ENCODE peak calls at places on chromosomes 4 and X, in five cellular contexts. Z is colonic mucosa, A is Calu3, L is RWPE2, M is natural killer cell. B is an unnamed sample.

GRCh38 chr4:149499726-149500125 is 315.9 kb downstream of the IQCM start:
- DNase-seq in Z (no peak), A (no peak), L (no peak), M (no peak), B (no peak)

GRCh38 chrX:77658886-77659285 is 127.1 kb downstream of the ATRX start:
- DNase-seq in Z (no peak), A (no peak), L (no peak), M (no peak), B (no peak)

GRCh38 chr4:532588-533317 is 33.7 kb downstream of the PIGG start:
- DNase-seq in Z (no peak), A (no peak), L (no peak), M (no peak), B (no peak)

GRCh38 chr4:53914313-53915016 is 149.9 kb downstream of the CHIC2 start:
- DNase-seq in Z (no peak), A (peak), L (peak), M (no peak), B (peak)

GRCh38 chrX:132044953-132045352 is 21.9 kb downstream of the STK26 start:
- DNase-seq in Z (no peak), A (no peak), L (no peak), M (no peak), B (no peak)

GRCh38 chr4:114997596-114997995 is 115.8 kb downstream of the NDST4 start:
- DNase-seq in Z (no peak), A (no peak), L (no peak), M (no peak), B (no peak)

GRCh38 chr4:139167774-139168444 is 9.1 kb downstream of the ELF2 start:
- DNase-seq in Z (no peak), A (peak), L (no peak), M (no peak), B (no peak)

GRCh38 chr4:24118031-24118430 is 228.2 kb upstream of the PPARGC1A start:
- DNase-seq in Z (no peak), A (no peak), L (no peak), M (no peak), B (no peak)

GRCh38 chr4:34200535-34200934 is 2043.8 kb downstream of the ARAP2 start:
- DNase-seq in Z (no peak), A (no peak), L (no peak), M (no peak), B (no peak)

GRCh38 chrX:104565791-104566687 is at the start of gene IL1RAPL2:
- DNase-seq in Z (peak), A (peak), L (no peak), M (no peak), B (no peak)
- TF ChIP-seq CTCF in Z (peak), A (peak), L (peak), M (no peak), B (no peak)

GRCh38 chr4:14783011-14783877 is 219.0 kb upstream of the CPEB2 start:
- DNase-seq in Z (no peak), A (no peak), L (peak), M (no peak), B (no peak)

GRCh38 chr4:14787221-14787620 is 215.1 kb upstream of the CPEB2 start:
- DNase-seq in Z (no peak), A (no peak), L (no peak), M (no peak), B (no peak)

GRCh38 chr4:14790487-14790886 is 211.8 kb upstream of the CPEB2 start:
- DNase-seq in Z (no peak), A (no peak), L (no peak), M (no peak), B (no peak)

GRCh38 chr4:14792702-14793227 is 209.5 kb upstream of the CPEB2 start:
- DNase-seq in Z (no peak), A (no peak), L (no peak), M (no peak), B (no peak)

GRCh38 chr4:14787894-14788293 is 214.4 kb upstream of the CPEB2 start:
- DNase-seq in Z (no peak), A (peak), L (no peak), M (no peak), B (no peak)
- TF ChIP-seq CTCF in Z (peak), A (peak), L (peak), M (no peak), B (peak)

GRCh38 chrX:54044126-54044876 is at the start of gene PHF8:
- DNase-seq in Z (peak), A (peak), L (peak), M (peak), B (peak)

GRCh38 chrX:54043084-54043483 is 1.2 kb downstream of the PHF8 start:
- DNase-seq in Z (no peak), A (no peak), L (no peak), M (no peak), B (no peak)

GRCh38 chrX:54044877-54045328 is 630 bp upstream of the PHF8 start:
- DNase-seq in Z (no peak), A (no peak), L (no peak), M (no peak), B (no peak)

GRCh38 chrX:54043696-54044125 is 562 bp downstream of the PHF8 start:
- DNase-seq in Z (peak), A (peak), L (no peak), M (no peak), B (peak)

GRCh38 chrX:54042609-54043010 is 1.7 kb downstream of the PHF8 start:
- DNase-seq in Z (peak), A (peak), L (no peak), M (peak), B (no peak)
- TF ChIP-seq CTCF in Z (no peak), A (no peak), L (peak), M (no peak), B (peak)

DNA sequence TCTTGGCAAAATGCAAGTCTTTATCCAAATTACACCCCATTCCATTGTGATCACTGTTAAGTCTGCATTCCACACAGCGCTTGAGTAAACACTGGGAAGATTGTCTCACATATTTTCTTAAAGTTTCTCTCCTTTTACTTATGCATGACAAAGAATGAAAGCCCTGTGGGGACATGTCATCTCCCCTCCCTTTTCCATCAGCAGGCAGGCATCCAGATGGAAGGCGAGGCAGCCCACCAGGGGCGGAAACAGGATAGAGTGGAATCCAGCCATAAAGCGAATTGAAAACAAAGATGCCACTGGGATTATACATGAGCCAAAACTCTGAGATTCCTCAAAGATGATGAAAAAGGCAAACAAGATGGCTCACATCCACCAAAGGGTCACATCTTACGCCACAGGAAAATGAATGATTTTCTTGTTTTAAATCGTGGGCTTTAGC is 78.2 kb downstream of the AFAP1 start:
- DNase-seq in Z (no peak), A (no peak), L (no peak), M (no peak), B (no peak)
- TF ChIP-seq CTCF in Z (no peak), A (no peak), L (no peak), M (no peak), B (no peak)

DNA sequence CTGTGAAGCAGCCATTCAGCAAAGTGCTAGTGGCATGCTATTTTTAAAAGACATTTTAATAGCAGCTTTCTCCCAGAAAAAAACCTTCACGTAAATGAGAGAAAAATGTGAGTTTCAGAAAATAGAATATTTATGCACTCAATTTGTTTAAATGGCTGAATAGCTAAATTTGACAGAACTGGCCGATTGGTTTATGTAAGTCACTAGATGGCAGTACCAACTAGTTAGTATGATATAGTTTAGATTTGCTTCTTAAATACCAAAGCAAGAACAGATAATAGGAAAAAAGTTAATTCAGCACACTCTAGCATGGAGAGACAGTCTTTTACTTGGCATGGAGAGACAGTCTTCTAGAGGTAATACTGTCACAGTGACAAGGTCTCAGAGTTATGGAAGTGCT is 250.1 kb downstream of the SNCA start:
- DNase-seq in Z (no peak), A (no peak), L (no peak), M (no peak), B (no peak)
- TF ChIP-seq CTCF in Z (no peak), A (no peak), L (peak), M (no peak), B (no peak)

DNA sequence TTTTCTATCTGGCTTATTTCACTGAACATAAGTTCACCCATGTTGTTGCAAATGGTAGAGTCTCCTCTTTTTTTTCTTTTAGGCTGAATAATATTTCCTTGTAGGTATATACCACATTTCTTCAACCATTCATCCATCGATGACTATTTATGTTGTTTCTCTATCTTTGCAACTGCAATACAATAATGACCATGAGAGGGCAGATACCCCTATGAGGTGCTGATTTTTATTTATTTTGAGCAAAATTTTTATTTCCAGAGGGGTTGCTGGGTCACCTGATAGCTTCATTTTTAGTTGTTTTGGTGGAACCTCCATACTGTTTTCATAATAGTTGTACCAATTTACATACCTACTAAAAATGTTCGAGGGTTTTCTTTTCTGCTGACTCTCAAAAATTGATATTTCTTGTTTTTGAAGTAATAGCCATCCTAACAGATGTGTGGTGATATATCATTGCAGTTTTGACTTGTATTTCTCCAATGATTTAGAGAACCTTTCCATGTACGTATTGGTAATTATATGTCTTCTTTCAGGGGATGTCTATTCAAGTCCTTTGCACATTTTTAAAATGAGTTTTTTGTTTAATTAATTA is 1697.0 kb downstream of the PCDH7 start:
- DNase-seq in Z (no peak), A (no peak), L (no peak), M (no peak), B (no peak)
- TF ChIP-seq CTCF in Z (no peak), A (no peak), L (peak), M (no peak), B (no peak)

DNA sequence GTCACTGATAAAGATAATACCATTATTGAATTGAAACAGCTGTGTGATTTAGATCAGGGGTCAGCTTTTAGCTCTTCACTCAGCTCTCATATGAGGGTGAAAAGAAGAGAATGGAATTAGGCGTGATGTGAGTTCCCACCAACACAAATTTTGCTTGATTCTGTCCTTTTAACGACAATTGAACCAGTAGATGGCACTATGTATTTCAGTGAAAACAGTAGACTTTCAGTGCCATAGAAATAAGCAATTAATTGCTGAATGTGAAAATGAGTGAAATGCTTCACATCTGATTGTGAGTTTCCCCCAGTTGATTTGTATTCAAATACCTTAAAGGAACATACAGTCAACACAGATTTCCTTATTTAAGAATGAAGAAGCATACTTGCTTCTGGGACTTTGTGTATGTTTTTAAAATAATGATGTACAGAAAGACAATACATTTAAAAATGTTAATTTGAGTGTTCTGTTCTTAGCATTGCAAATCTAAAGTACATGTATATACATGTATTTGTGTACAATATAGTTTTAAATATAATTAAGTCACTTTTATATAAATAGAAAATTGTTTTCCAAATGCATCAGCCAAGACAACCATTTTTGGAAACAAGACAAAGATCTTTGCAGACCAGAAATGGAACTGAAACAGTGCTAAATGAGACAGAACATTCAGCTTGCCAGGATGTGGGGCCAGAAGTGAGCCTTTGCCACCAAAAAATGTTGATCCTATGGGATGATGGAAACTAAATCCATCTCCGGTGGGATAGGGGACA is 178.8 kb downstream of the SNCA start:
- DNase-seq in Z (no peak), A (no peak), L (no peak), M (no peak), B (no peak)
- TF ChIP-seq CTCF in Z (no peak), A (no peak), L (peak), M (no peak), B (peak)

GRCh38 chr4:56619160-56619559 is 61.9 kb downstream of the HOPX start:
- DNase-seq in Z (no peak), A (no peak), L (no peak), M (no peak), B (no peak)
- TF ChIP-seq CTCF in Z (no peak), A (no peak), L (no peak), M (no peak), B (no peak)

GRCh38 chr4:21569638-21570037 is 378.9 kb downstream of the KCNIP4 start:
- DNase-seq in Z (no peak), A (no peak), L (no peak), M (no peak), B (no peak)
- TF ChIP-seq CTCF in Z (no peak), A (no peak), L (no peak), M (no peak), B (no peak)

GRCh38 chrX:50448565-50448964 is 22.1 kb downstream of the DGKK start:
- DNase-seq in Z (peak), A (peak), L (no peak), M (no peak), B (no peak)
- TF ChIP-seq CTCF in Z (peak), A (no peak), L (peak), M (peak), B (peak)